ENCODE peak calls at places on chromosomes 16 and 17, in eight cellular contexts. One of them, this sample, is unnamed.

GRCh38 chr16:16861546-16861945 is 482.6 kb downstream of the NPIPA7 start:
- DNase-seq in fibroblast of lung: peak
- DNase-seq in thoracic aorta: no peak
- DNase-seq in DND-41: peak
- DNase-seq in endothelial cell of umbilical vein: no peak
- DNase-seq in CD4-positive, alpha-beta T cell: peak
- DNase-seq in GM13977: peak
- DNase-seq in A549: peak
- DNase-seq in this sample: peak

GRCh38 chr17:14396542-14396941 is 95.7 kb downstream of the HS3ST3B1 start:
- DNase-seq in fibroblast of lung: peak
- DNase-seq in thoracic aorta: no peak
- DNase-seq in A549: no peak
- DNase-seq in DND-41: no peak
- DNase-seq in GM13977: no peak
- DNase-seq in CD4-positive, alpha-beta T cell: no peak
- DNase-seq in endothelial cell of umbilical vein: no peak
- DNase-seq in this sample: peak

GRCh38 chr17:78128616-78129384 is at the start of gene TMC6:
- DNase-seq in thoracic aorta: no peak
- DNase-seq in A549: peak
- DNase-seq in fibroblast of lung: no peak
- DNase-seq in CD4-positive, alpha-beta T cell: peak
- DNase-seq in DND-41: peak
- DNase-seq in GM13977: peak
- DNase-seq in endothelial cell of umbilical vein: peak
- DNase-seq in this sample: no peak

GRCh38 chr16:73047536-73048291 is at the start of gene ZFHX3:
- DNase-seq in GM13977: peak
- DNase-seq in fibroblast of lung: peak
- DNase-seq in A549: no peak
- DNase-seq in DND-41: peak
- DNase-seq in CD4-positive, alpha-beta T cell: peak
- DNase-seq in endothelial cell of umbilical vein: peak
- DNase-seq in thoracic aorta: no peak
- DNase-seq in this sample: peak

GRCh38 chr16:539901-540530 is 12.5 kb downstream of the CAPN15 start:
- DNase-seq in GM13977: no peak
- DNase-seq in DND-41: no peak
- DNase-seq in thoracic aorta: no peak
- DNase-seq in endothelial cell of umbilical vein: no peak
- DNase-seq in fibroblast of lung: peak
- DNase-seq in CD4-positive, alpha-beta T cell: no peak
- DNase-seq in A549: no peak
- DNase-seq in this sample: no peak

GRCh38 chr16:87681990-87682570 is 79.8 kb downstream of the JPH3 start:
- DNase-seq in DND-41: no peak
- DNase-seq in GM13977: peak
- DNase-seq in CD4-positive, alpha-beta T cell: no peak
- DNase-seq in fibroblast of lung: peak
- DNase-seq in A549: peak
- DNase-seq in thoracic aorta: no peak
- DNase-seq in endothelial cell of umbilical vein: peak
- DNase-seq in this sample: peak

GRCh38 chr17:12691173-12691572 is 25.5 kb downstream of the MYOCD start:
- DNase-seq in DND-41: no peak
- DNase-seq in endothelial cell of umbilical vein: no peak
- DNase-seq in GM13977: no peak
- DNase-seq in CD4-positive, alpha-beta T cell: no peak
- DNase-seq in A549: no peak
- DNase-seq in fibroblast of lung: no peak
- DNase-seq in thoracic aorta: peak
- DNase-seq in this sample: no peak

GRCh38 chr17:32954477-32954876 is 26.5 kb downstream of the TMEM98 start:
- DNase-seq in DND-41: no peak
- DNase-seq in CD4-positive, alpha-beta T cell: no peak
- DNase-seq in thoracic aorta: no peak
- DNase-seq in GM13977: no peak
- DNase-seq in A549: no peak
- DNase-seq in endothelial cell of umbilical vein: no peak
- DNase-seq in fibroblast of lung: no peak
- DNase-seq in this sample: no peak

GRCh38 chr17:79919164-79919585 is 79.9 kb upstream of the CBX4 start:
- DNase-seq in DND-41: no peak
- DNase-seq in GM13977: no peak
- DNase-seq in thoracic aorta: peak
- DNase-seq in CD4-positive, alpha-beta T cell: no peak
- DNase-seq in endothelial cell of umbilical vein: peak
- DNase-seq in A549: peak
- DNase-seq in fibroblast of lung: no peak
- DNase-seq in this sample: peak

GRCh38 chr17:80826955-80827645 is 164.5 kb upstream of the CHMP6 start:
- DNase-seq in DND-41: no peak
- DNase-seq in GM13977: no peak
- DNase-seq in A549: peak
- DNase-seq in CD4-positive, alpha-beta T cell: no peak
- DNase-seq in endothelial cell of umbilical vein: peak
- DNase-seq in fibroblast of lung: peak
- DNase-seq in thoracic aorta: peak
- DNase-seq in this sample: peak

GRCh38 chr16:70800798-70801480 is at the start of gene VAC14:
- DNase-seq in A549: peak
- DNase-seq in thoracic aorta: peak
- DNase-seq in DND-41: peak
- DNase-seq in fibroblast of lung: peak
- DNase-seq in endothelial cell of umbilical vein: peak
- DNase-seq in CD4-positive, alpha-beta T cell: peak
- DNase-seq in GM13977: peak
- DNase-seq in this sample: peak

GRCh38 chr17:63475491-63476412 is 1.1 kb upstream of the ACE start:
- DNase-seq in fibroblast of lung: no peak
- DNase-seq in DND-41: no peak
- DNase-seq in CD4-positive, alpha-beta T cell: no peak
- DNase-seq in GM13977: no peak
- DNase-seq in thoracic aorta: no peak
- DNase-seq in A549: no peak
- DNase-seq in endothelial cell of umbilical vein: no peak
- DNase-seq in this sample: no peak

GRCh38 chr17:82884923-82885322 is 45.1 kb upstream of the ZNF750 start:
- DNase-seq in DND-41: peak
- DNase-seq in CD4-positive, alpha-beta T cell: peak
- DNase-seq in GM13977: no peak
- DNase-seq in thoracic aorta: no peak
- DNase-seq in A549: no peak
- DNase-seq in endothelial cell of umbilical vein: no peak
- DNase-seq in fibroblast of lung: no peak
- DNase-seq in this sample: no peak

GRCh38 chr17:50660042-50660886 is 25.6 kb downstream of the ABCC3 start:
- DNase-seq in fibroblast of lung: peak
- DNase-seq in GM13977: no peak
- DNase-seq in A549: peak
- DNase-seq in endothelial cell of umbilical vein: peak
- DNase-seq in DND-41: no peak
- DNase-seq in CD4-positive, alpha-beta T cell: no peak
- DNase-seq in thoracic aorta: no peak
- DNase-seq in this sample: no peak

GRCh38 chr17:56021681-56022205 is 131.5 kb upstream of the ANKFN1 start:
- DNase-seq in DND-41: no peak
- DNase-seq in A549: no peak
- DNase-seq in thoracic aorta: no peak
- DNase-seq in CD4-positive, alpha-beta T cell: no peak
- DNase-seq in fibroblast of lung: no peak
- DNase-seq in GM13977: no peak
- DNase-seq in endothelial cell of umbilical vein: no peak
- DNase-seq in this sample: no peak

GRCh38 chr17:61285483-61286320 is 113.9 kb upstream of the TBX2 start:
- DNase-seq in thoracic aorta: no peak
- DNase-seq in DND-41: no peak
- DNase-seq in endothelial cell of umbilical vein: no peak
- DNase-seq in GM13977: no peak
- DNase-seq in CD4-positive, alpha-beta T cell: no peak
- DNase-seq in A549: no peak
- DNase-seq in fibroblast of lung: peak
- DNase-seq in this sample: peak

GRCh38 chr17:32142038-32142856 is at the start of gene RHOT1:
- DNase-seq in endothelial cell of umbilical vein: peak
- DNase-seq in GM13977: peak
- DNase-seq in A549: peak
- DNase-seq in DND-41: peak
- DNase-seq in thoracic aorta: peak
- DNase-seq in CD4-positive, alpha-beta T cell: peak
- DNase-seq in fibroblast of lung: peak
- DNase-seq in this sample: peak

GRCh38 chr17:28159924-28160323 is 117.4 kb downstream of the NLK start:
- DNase-seq in A549: no peak
- DNase-seq in thoracic aorta: no peak
- DNase-seq in fibroblast of lung: no peak
- DNase-seq in endothelial cell of umbilical vein: no peak
- DNase-seq in GM13977: no peak
- DNase-seq in DND-41: no peak
- DNase-seq in CD4-positive, alpha-beta T cell: no peak
- DNase-seq in this sample: no peak

GRCh38 chr17:46003907-46004748 is 5.1 kb downstream of the STH start:
- DNase-seq in CD4-positive, alpha-beta T cell: no peak
- DNase-seq in thoracic aorta: no peak
- DNase-seq in GM13977: no peak
- DNase-seq in A549: no peak
- DNase-seq in fibroblast of lung: peak
- DNase-seq in DND-41: no peak
- DNase-seq in endothelial cell of umbilical vein: no peak
- DNase-seq in this sample: no peak

GRCh38 chr17:5422505-5422904 is 2.5 kb downstream of the RPAIN start:
- DNase-seq in CD4-positive, alpha-beta T cell: no peak
- DNase-seq in thoracic aorta: no peak
- DNase-seq in GM13977: no peak
- DNase-seq in DND-41: no peak
- DNase-seq in A549: peak
- DNase-seq in endothelial cell of umbilical vein: no peak
- DNase-seq in fibroblast of lung: peak
- DNase-seq in this sample: peak

DNA sequence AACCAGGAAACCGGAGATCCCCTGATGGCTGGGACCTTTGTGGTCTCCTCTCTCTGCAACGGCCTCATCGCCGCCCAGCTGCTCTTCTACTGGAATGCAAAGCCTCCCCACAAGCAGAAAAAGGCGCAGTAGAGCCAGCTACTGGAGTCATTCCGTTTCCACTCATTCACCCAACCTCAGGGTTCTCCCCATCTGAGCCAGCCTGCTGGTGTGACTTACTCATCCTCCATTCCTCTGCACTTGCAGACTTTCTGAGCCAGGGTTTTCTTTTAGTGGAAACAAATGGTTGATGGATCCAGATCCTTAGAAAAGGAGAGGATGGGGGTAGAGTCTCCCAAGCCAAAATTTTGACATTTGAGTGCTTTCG is 2.5 kb downstream of the SOX15 start:
- DNase-seq in fibroblast of lung: peak
- DNase-seq in DND-41: no peak
- DNase-seq in A549: no peak
- DNase-seq in CD4-positive, alpha-beta T cell: no peak
- DNase-seq in endothelial cell of umbilical vein: no peak
- DNase-seq in thoracic aorta: no peak
- DNase-seq in GM13977: no peak
- DNase-seq in this sample: peak
- TF ChIP-seq CTCF in fibroblast of lung: no peak
- TF ChIP-seq CTCF in DND-41: no peak
- TF ChIP-seq CTCF in A549: no peak
- TF ChIP-seq CTCF in CD4-positive, alpha-beta T cell: no peak
- TF ChIP-seq CTCF in endothelial cell of umbilical vein: no peak
- TF ChIP-seq CTCF in thoracic aorta: no peak
- TF ChIP-seq CTCF in GM13977: no peak
- TF ChIP-seq CTCF in this sample: peak

GRCh38 chr17:34755371-34755770 is 176.0 kb downstream of the TMEM132E start:
- DNase-seq in DND-41: no peak
- DNase-seq in GM13977: no peak
- DNase-seq in CD4-positive, alpha-beta T cell: no peak
- DNase-seq in endothelial cell of umbilical vein: no peak
- DNase-seq in A549: no peak
- DNase-seq in fibroblast of lung: no peak
- DNase-seq in thoracic aorta: no peak
- DNase-seq in this sample: no peak

DNA sequence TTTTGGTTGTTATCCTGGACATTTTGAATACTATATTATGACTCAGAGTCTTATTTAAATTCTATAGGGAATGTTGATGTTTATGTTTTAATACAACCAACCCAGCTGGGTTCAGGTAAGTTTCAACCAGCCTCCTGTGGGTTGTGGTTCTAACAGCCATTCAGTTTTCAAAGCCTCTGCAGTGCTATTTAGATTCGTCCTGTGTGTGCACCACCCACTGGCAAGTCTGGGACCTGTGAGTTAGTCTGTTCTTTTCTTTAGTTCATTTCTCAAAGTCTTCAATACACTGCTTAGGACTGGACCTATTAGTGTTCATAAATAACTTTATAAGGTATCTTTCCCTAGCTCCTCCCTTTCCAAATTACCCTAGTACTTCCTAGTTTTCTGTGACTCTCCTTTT is 170.6 kb downstream of the TMEM132E start:
- DNase-seq in fibroblast of lung: no peak
- DNase-seq in DND-41: no peak
- DNase-seq in CD4-positive, alpha-beta T cell: no peak
- DNase-seq in thoracic aorta: no peak
- DNase-seq in GM13977: no peak
- DNase-seq in endothelial cell of umbilical vein: no peak
- DNase-seq in A549: no peak
- DNase-seq in this sample: no peak
- TF ChIP-seq CTCF in fibroblast of lung: no peak
- TF ChIP-seq CTCF in DND-41: no peak
- TF ChIP-seq CTCF in CD4-positive, alpha-beta T cell: no peak
- TF ChIP-seq CTCF in thoracic aorta: no peak
- TF ChIP-seq CTCF in GM13977: no peak
- TF ChIP-seq CTCF in endothelial cell of umbilical vein: no peak
- TF ChIP-seq CTCF in A549: no peak
- TF ChIP-seq CTCF in this sample: no peak

GRCh38 chr17:35766903-35767510 is 6.3 kb downstream of the C17orf50 start:
- DNase-seq in GM13977: peak
- DNase-seq in CD4-positive, alpha-beta T cell: peak
- DNase-seq in thoracic aorta: no peak
- DNase-seq in fibroblast of lung: peak
- DNase-seq in endothelial cell of umbilical vein: peak
- DNase-seq in A549: peak
- DNase-seq in DND-41: peak
- DNase-seq in this sample: peak
- TF ChIP-seq CTCF in GM13977: peak
- TF ChIP-seq CTCF in CD4-positive, alpha-beta T cell: peak
- TF ChIP-seq CTCF in thoracic aorta: peak
- TF ChIP-seq CTCF in fibroblast of lung: peak
- TF ChIP-seq CTCF in endothelial cell of umbilical vein: peak
- TF ChIP-seq CTCF in A549: peak
- TF ChIP-seq CTCF in DND-41: peak
- TF ChIP-seq CTCF in this sample: peak

DNA sequence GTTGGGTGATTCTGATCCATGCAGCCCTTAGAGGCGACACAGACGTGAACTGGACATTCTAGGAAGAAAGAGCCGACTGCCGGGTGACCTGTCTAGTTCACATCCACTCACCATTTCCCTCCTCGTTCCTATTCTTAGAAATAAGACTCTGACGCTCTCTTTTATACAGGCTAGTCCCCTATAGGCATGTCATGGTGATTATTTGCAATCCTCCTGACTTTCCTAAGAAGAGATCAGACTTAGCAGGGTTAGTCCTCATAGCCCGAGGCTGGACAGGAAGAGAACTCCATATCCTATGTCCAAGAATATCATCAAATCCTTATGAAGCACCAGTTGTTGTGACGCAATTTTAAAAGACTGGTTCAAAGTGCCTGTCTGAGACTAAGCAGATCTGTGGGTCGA is 382.1 kb downstream of the SOX9 start:
- DNase-seq in fibroblast of lung: peak
- DNase-seq in DND-41: no peak
- DNase-seq in A549: no peak
- DNase-seq in endothelial cell of umbilical vein: no peak
- DNase-seq in thoracic aorta: no peak
- DNase-seq in CD4-positive, alpha-beta T cell: no peak
- DNase-seq in GM13977: no peak
- DNase-seq in this sample: peak
- TF ChIP-seq CTCF in fibroblast of lung: no peak
- TF ChIP-seq CTCF in DND-41: no peak
- TF ChIP-seq CTCF in A549: no peak
- TF ChIP-seq CTCF in endothelial cell of umbilical vein: no peak
- TF ChIP-seq CTCF in thoracic aorta: no peak
- TF ChIP-seq CTCF in CD4-positive, alpha-beta T cell: no peak
- TF ChIP-seq CTCF in GM13977: no peak
- TF ChIP-seq CTCF in this sample: no peak

This sample was measured in bronchial epithelial cell.